ENCODE peak calls at places on chromosomes 11 and 22, in eight cellular contexts. E, T, I, L, A, O, R and N are unnamed samples.

GRCh38 chr11:128848815-128849455 is 18.2 kb downstream of the KCNJ1 start:
- DNase-seq in E (peak), T (peak), I (peak), L (peak), A (no peak), O (peak), R (no peak), N (peak)

GRCh38 chr11:4038973-4039372 is 55.6 kb upstream of the RRM1 start:
- DNase-seq in E (no peak), T (peak), I (no peak), L (no peak), A (no peak), O (no peak), R (no peak), N (no peak)

GRCh38 chr11:2586091-2586792 is 113.6 kb downstream of the KCNQ1OT1 start:
- DNase-seq in E (no peak), T (no peak), I (peak), L (no peak), A (no peak), O (peak), R (peak), N (peak)

GRCh38 chr11:105611414-105611813 is 1.5 kb downstream of the GRIA4 start:
- DNase-seq in E (no peak), T (no peak), I (no peak), L (no peak), A (no peak), O (no peak), R (no peak), N (no peak)

GRCh38 chr11:87299041-87299481 is 261.3 kb downstream of the TMEM135 start:
- DNase-seq in E (no peak), T (no peak), I (no peak), L (no peak), A (no peak), O (no peak), R (no peak), N (no peak)

GRCh38 chr22:37222440-37222971 is 10.2 kb upstream of the SSTR3 start:
- DNase-seq in E (no peak), T (no peak), I (no peak), L (no peak), A (no peak), O (no peak), R (no peak), N (no peak)

GRCh38 chr11:111917312-111917711 is 1.4 kb upstream of the C11orf52 start:
- DNase-seq in E (no peak), T (no peak), I (no peak), L (no peak), A (no peak), O (no peak), R (no peak), N (no peak)

GRCh38 chr22:16774911-16775529 is 50.2 kb downstream of the XKR3 start:
- DNase-seq in E (no peak), T (no peak), I (no peak), L (no peak), A (no peak), O (no peak), R (no peak), N (no peak)

GRCh38 chr22:25965331-25965730 is 203.9 kb upstream of the SEZ6L start:
- DNase-seq in E (no peak), T (no peak), I (no peak), L (no peak), A (no peak), O (no peak), R (no peak), N (no peak)

GRCh38 chr11:88484873-88485621 is 147.5 kb upstream of the CTSC start:
- DNase-seq in E (peak), T (peak), I (no peak), L (no peak), A (no peak), O (no peak), R (no peak), N (no peak)

GRCh38 chr11:133403900-133404299 is 128.4 kb downstream of the OPCML start:
- DNase-seq in E (no peak), T (peak), I (no peak), L (no peak), A (no peak), O (no peak), R (no peak), N (no peak)

GRCh38 chr22:27378343-27378800 is 423.2 kb downstream of the MN1 start:
- DNase-seq in E (no peak), T (no peak), I (no peak), L (no peak), A (no peak), O (no peak), R (no peak), N (no peak)

GRCh38 chr11:1501421-1502167 is 15.0 kb upstream of the MOB2 start:
- DNase-seq in E (no peak), T (no peak), I (no peak), L (no peak), A (peak), O (no peak), R (no peak), N (no peak)

GRCh38 chr11:76670475-76671235 is at the start of gene LRRC32:
- DNase-seq in E (no peak), T (no peak), I (no peak), L (peak), A (peak), O (peak), R (peak), N (peak)